ENCODE peak calls at places on chromosome 3, in eight cellular contexts. U, J, Q, B, R, V, K and L are unnamed samples.

GRCh38 chr3:187259171-187259570 is 32.4 kb downstream of the MASP1 start:
- DNase-seq in U (no peak), J (no peak), Q (no peak), B (no peak), R (no peak), V (no peak), K (no peak), L (no peak)

GRCh38 chr3:148711981-148712666 is 14.4 kb downstream of the AGTR1 start:
- DNase-seq in U (no peak), J (no peak), Q (peak; percentile 29), B (no peak), R (no peak), V (no peak), K (no peak), L (no peak)

GRCh38 chr3:55486857-55487375 is at the start of gene WNT5A:
- DNase-seq in U (no peak), J (peak; percentile 67), Q (peak; percentile 56), B (peak; percentile 62), R (peak; percentile 85), V (peak; percentile 39), K (peak; percentile 79), L (no peak)

GRCh38 chr3:98777801-98778220 is 14.7 kb downstream of the ST3GAL6 start:
- DNase-seq in U (no peak), J (no peak), Q (peak; percentile 40), B (peak; percentile 74), R (no peak), V (no peak), K (no peak), L (no peak)

GRCh38 chr3:24773798-24774197 is 279.1 kb upstream of the THRB start:
- DNase-seq in U (no peak), J (peak; percentile 73), Q (peak; percentile 65), B (peak; percentile 78), R (peak; percentile 73), V (peak; percentile 22), K (no peak), L (peak; percentile 59)

GRCh38 chr3:30810617-30811016 is 83.8 kb downstream of the GADL1 start:
- DNase-seq in U (no peak), J (no peak), Q (no peak), B (peak; percentile 18), R (peak; percentile 66), V (no peak), K (no peak), L (no peak)

GRCh38 chr3:152574461-152575079 is 260.4 kb upstream of the P2RY1 start:
- DNase-seq in U (no peak), J (no peak), Q (peak; percentile 66), B (peak; percentile 75), R (no peak), V (peak; percentile 49), K (no peak), L (peak; percentile 52)

GRCh38 chr3:32630266-32630665 is 54.7 kb upstream of the CNOT10 start:
- DNase-seq in U (no peak), J (no peak), Q (peak; percentile 82), B (peak; percentile 55), R (no peak), V (no peak), K (no peak), L (no peak)

GRCh38 chr3:27392950-27393679 is 23.9 kb upstream of the NEK10 start:
- DNase-seq in U (no peak), J (no peak), Q (no peak), B (no peak), R (no peak), V (no peak), K (no peak), L (no peak)

GRCh38 chr3:155548194-155548593 is 196.7 kb downstream of the PLCH1 start:
- DNase-seq in U (no peak), J (no peak), Q (peak; percentile 43), B (no peak), R (no peak), V (no peak), K (no peak), L (no peak)

GRCh38 chr3:192444791-192445106 is 282.6 kb downstream of the FGF12 start:
- DNase-seq in U (no peak), J (no peak), Q (no peak), B (no peak), R (no peak), V (no peak), K (no peak), L (no peak)
- TF ChIP-seq CTCF in U (peak; percentile 24), J (no peak), Q (no peak), B (no peak), R (no peak), V (no peak), K (no peak), L (no peak)

GRCh38 chr3:10917176-10917575 is 75.4 kb upstream of the SLC6A1 start:
- DNase-seq in U (no peak), J (no peak), Q (peak; percentile 23), B (no peak), R (no peak), V (no peak), K (no peak), L (no peak)
- H3K4me1 ChIP-seq in U (no peaks in the 10 kb centered on the region), J (no peaks in the 10 kb centered on the region), Q (peaks cover 3% of the 10 kb centered on the region), B (no peaks in the 10 kb centered on the region), R (no peaks in the 10 kb centered on the region), V (no peaks in the 10 kb centered on the region), K (no peaks in the 10 kb centered on the region), L (no peaks in the 10 kb centered on the region)

DNA sequence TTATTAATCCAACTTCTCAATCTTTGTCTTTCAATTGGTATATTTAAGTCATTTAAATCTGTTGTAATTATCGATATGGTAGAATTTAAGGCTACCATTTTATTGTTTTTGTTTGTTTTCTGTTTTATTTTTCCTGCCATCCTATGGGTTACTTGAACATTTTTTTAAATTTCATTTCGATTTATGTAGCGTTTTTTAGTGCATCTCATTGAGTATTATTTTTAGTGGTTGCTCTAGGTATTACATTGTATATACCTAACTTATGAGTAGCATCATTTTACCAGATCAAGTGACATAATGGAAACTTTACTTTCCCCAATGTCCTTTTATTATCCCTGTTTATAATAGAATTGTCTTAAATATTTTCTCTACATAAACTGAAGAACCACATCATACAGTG is 247.5 kb upstream of the MRPL3 start:
- DNase-seq in U (no peak), J (no peak), Q (no peak), B (no peak), R (no peak), V (no peak), K (no peak), L (no peak)
- TF ChIP-seq CTCF in U (no peak), J (no peak), Q (no peak), B (no peak), R (no peak), V (no peak), K (no peak), L (no peak)

GRCh38 chr3:194025119-194025518 is 110.8 kb upstream of the HES1 start:
- DNase-seq in U (no peak), J (no peak), Q (no peak), B (no peak), R (no peak), V (no peak), K (no peak), L (no peak)
- H3K4me1 ChIP-seq in U (peaks cover 6% of the 10 kb centered on the region), J (no peaks in the 10 kb centered on the region), Q (peaks cover 6% of the 10 kb centered on the region), B (no peaks in the 10 kb centered on the region), R (no peaks in the 10 kb centered on the region), V (peaks cover 3% of the 10 kb centered on the region), K (no peaks in the 10 kb centered on the region), L (peaks cover 6% of the 10 kb centered on the region)

GRCh38 chr3:194714122-194714425 is 28.4 kb downstream of the FAM43A start:
- DNase-seq in U (no peak), J (no peak), Q (no peak), B (no peak), R (no peak), V (no peak), K (no peak), L (no peak)

GRCh38 chr3:194714564-194714963 is 28.9 kb downstream of the FAM43A start:
- DNase-seq in U (no peak), J (no peak), Q (no peak), B (no peak), R (no peak), V (no peak), K (no peak), L (no peak)

GRCh38 chr3:194713299-194714121 is 27.8 kb downstream of the FAM43A start:
- DNase-seq in U (no peak), J (no peak), Q (no peak), B (no peak), R (no peak), V (no peak), K (no peak), L (no peak)

GRCh38 chr3:194711286-194711685 is 25.6 kb downstream of the FAM43A start:
- DNase-seq in U (no peak), J (no peak), Q (no peak), B (no peak), R (no peak), V (no peak), K (no peak), L (no peak)

DNA sequence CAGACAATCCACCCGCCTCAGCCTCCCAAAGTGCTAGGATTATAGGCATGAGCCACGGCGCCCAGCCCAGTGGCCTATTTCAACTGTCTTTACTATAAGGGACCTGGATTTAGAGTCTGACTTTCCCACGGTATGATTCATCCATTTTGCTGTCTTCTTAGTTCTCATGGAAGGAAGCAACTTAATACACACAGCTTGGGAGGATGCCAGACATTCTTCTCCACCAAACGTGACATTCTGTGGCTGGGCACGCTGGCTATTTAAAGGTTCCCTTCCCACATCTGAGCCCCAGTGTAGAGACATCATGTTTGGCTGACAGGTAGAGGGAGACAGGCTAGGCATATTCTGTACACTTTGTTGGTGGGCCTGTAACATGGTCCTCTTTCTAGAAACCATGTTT is 26.2 kb downstream of the FAM43A start:
- DNase-seq in U (no peak), J (no peak), Q (peak; percentile 96), B (peak; percentile 53), R (no peak), V (peak; percentile 22), K (no peak), L (no peak)
- TF ChIP-seq CTCF in U (no peak), J (no peak), Q (peak; percentile 33), B (no peak), R (no peak), V (peak; percentile 21), K (no peak), L (no peak)

DNA sequence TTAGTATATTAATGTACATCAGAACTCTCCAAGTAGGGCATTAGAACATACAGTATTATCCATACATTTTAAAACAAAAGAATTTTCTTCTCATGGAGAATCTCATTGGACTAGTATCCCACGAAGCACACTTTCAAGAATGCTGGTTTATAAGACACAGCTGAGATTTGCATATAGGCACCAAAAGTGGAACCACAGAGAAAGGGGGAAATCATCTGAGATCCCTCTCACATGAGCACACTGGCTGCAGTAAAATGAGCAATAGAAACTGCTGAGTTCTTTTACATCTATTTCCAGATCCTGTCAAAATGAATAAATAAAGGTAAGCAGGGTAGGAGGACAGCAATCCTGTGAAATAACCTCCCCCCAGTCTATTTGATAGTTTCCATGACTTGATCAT is 665.3 kb downstream of the FHIT start:
- DNase-seq in U (no peak), J (no peak), Q (no peak), B (no peak), R (no peak), V (no peak), K (no peak), L (no peak)
- H3K4me1 ChIP-seq in U (no peaks in the 10 kb centered on the region), J (no peaks in the 10 kb centered on the region), Q (peaks cover 15% of the 10 kb centered on the region), B (no peaks in the 10 kb centered on the region), R (no peaks in the 10 kb centered on the region), V (no peaks in the 10 kb centered on the region), K (no peaks in the 10 kb centered on the region), L (no peaks in the 10 kb centered on the region)

GRCh38 chr3:79517766-79518413 is 249.9 kb downstream of the ROBO1 start:
- DNase-seq in U (no peak), J (no peak), Q (peak; percentile 66), B (peak; percentile 55), R (no peak), V (no peak), K (no peak), L (peak; percentile 43)
- TF ChIP-seq CTCF in U (no peak), J (no peak), Q (peak; percentile 83), B (peak; percentile 57), R (peak; percentile 30), V (peak; percentile 13), K (no peak), L (peak; percentile 94)